ENCODE peak calls at places on chromosomes 1 and 21, in four cellular contexts. N, B, Z and F are unnamed samples.

GRCh38 chr1:1406101-1406820 is 832 bp downstream of the MRPL20 start:
- DNase-seq in B (no peak), Z (no peak), N (no peak), F (no peak)

GRCh38 chr1:61184035-61184713 is 101.8 kb downstream of the NFIA start:
- DNase-seq in B (peak), N (peak), Z (peak), F (peak)

GRCh38 chr1:201465698-201466290 is 3.2 kb downstream of the PHLDA3 start:
- DNase-seq in N (no peak), B (no peak), Z (no peak), F (no peak)

GRCh38 chr1:10696977-10697376 is 99.5 kb downstream of the CASZ1 start:
- DNase-seq in Z (no peak), B (no peak), N (peak), F (no peak)

GRCh38 chr1:47207811-47208373 is 18.1 kb upstream of the PDZK1IP1 start:
- DNase-seq in N (peak), B (no peak), Z (peak), F (no peak)

GRCh38 chr1:39896909-39897685 is 4.6 kb downstream of the MYCL start:
- DNase-seq in B (no peak), Z (no peak), N (peak), F (peak)

GRCh38 chr1:177328251-177328650 is 157.5 kb downstream of the BRINP2 start:
- DNase-seq in B (no peak), N (peak), Z (peak), F (no peak)

GRCh38 chr1:184387069-184387870 is 441 bp downstream of the C1orf21 start:
- DNase-seq in B (peak), N (peak), Z (peak), F (peak)

GRCh38 chr21:45891388-45892155 is 90.0 kb upstream of the COL6A1 start:
- DNase-seq in B (no peak), Z (no peak), N (no peak), F (no peak)

GRCh38 chr1:169110265-169110664 is 3.8 kb downstream of the ATP1B1 start:
- DNase-seq in N (no peak), Z (no peak), B (no peak), F (no peak)

GRCh38 chr1:151811181-151811580 is 6.0 kb upstream of the LINGO4 start:
- DNase-seq in N (no peak), B (no peak), Z (no peak), F (no peak)

GRCh38 chr21:42633858-42634257 is 19.6 kb upstream of the PDE9A start:
- DNase-seq in B (peak), Z (no peak), N (no peak), F (no peak)

GRCh38 chr1:234478481-234479309 is at the start of gene TARBP1:
- DNase-seq in N (peak), B (peak), Z (peak), F (peak)

GRCh38 chr1:154324669-154325582 is at the start of gene ATP8B2:
- DNase-seq in Z (peak), N (peak), B (peak), F (peak)

GRCh38 chr1:94284481-94284880 is 47.1 kb upstream of the ARHGAP29 start:
- DNase-seq in Z (no peak), N (peak), B (no peak), F (peak)

GRCh38 chr1:246569248-246570238 is 3.3 kb downstream of the CNST start:
- DNase-seq in B (no peak), N (no peak), Z (peak), F (no peak)

DNA sequence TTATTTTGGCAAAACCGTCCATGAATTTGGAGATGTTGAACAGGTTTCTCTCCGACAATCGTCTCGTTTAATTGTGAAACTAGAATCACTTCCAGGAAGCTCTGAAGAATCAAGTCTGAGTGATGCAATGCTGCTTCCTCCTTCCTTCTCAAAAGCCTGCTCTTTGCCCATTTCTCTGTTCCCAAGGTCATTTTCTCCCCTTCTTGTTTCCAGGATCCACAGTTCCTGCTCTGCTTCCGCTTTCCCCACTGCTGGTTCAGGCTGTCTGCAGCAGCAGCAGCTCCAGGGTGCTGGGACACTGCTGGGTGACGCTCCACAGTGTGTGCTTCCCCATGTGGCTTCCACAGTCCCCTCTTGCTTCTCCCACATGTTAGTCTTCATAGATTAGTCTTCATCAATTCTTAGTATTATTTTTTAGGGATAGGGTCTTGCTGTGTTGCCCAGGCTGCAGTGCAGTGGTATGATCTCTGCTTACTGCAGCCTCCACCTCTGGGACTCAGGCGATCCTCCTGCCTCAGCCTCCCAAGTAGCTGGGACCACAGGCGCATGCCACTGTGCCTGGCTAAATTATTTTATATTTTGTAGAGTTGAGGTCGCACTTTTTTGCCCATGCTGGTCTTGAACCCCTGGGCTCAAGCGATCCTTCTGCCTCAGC is 156.2 kb downstream of the DYRK1A start:
- DNase-seq in B (no peak), N (no peak), Z (no peak), F (no peak)
- H3K4me3 ChIP-seq in B (no peak), N (no peak), Z (no peak), F (no peak)

GRCh38 chr1:115467790-115468189 is 129.7 kb upstream of the NGF start:
- DNase-seq in Z (no peak), B (no peak), N (no peak), F (no peak)

GRCh38 chr1:115465802-115466363 is 127.8 kb upstream of the NGF start:
- DNase-seq in Z (no peak), N (no peak), B (no peak), F (no peak)

GRCh38 chr1:115467196-115467595 is 129.1 kb upstream of the NGF start:
- DNase-seq in N (no peak), B (no peak), Z (no peak), F (no peak)

GRCh38 chr1:115463347-115463746 is 125.3 kb upstream of the NGF start:
- DNase-seq in B (no peak), Z (peak), N (no peak), F (no peak)

DNA sequence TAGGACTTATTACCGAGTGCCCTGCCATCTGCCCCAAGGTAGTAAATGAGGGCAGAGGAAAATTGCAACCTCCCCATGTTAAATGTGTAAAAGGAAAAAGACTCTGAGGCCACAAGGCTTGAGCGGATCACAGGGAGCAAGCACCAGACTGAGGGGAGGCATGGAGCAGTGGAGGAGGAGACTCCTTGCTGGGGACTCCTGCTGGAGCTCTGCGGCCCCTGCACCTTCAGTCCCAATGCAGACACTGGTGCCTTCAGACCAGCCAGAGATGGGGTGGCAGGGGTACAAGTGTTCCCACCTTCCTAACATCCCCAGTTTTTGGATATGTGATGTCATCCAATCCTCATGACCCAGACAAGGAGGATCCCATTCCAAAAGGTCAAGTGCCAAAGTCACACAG is 128.4 kb upstream of the NGF start:
- DNase-seq in N (no peak), B (no peak), Z (no peak), F (no peak)
- TF ChIP-seq CTCF in N (no peak), B (no peak), Z (no peak), F (peak)

GRCh38 chr1:13564073-13564472 is 19.6 kb upstream of the PDPN start:
- DNase-seq in B (no peak), N (no peak), Z (no peak), F (no peak)
- H3K4me3 ChIP-seq in B (no peak), N (no peak), Z (no peak), F (no peak)

DNA sequence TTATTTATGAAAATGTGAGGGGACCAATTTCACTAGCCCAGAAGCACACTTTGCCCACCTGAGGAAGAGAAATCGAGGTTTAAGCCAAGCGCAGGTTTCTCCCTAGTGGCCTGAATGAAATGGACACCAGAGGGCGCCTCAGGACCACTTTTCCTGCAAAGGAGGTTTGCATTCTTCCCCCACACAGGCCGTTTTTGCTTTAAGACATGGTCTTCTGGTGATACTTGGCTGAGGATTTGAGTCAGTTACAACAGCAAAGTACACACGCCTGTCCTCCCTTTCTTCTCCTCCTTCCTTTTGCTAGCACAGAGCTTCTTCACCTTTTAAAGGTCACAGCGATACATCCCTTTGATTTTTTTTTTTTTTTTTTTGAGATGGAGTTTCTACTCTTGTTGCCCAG is 5.4 kb downstream of the PLA2G2E start:
- DNase-seq in B (peak), Z (peak), N (peak), F (peak)
- TF ChIP-seq CTCF in B (peak), Z (peak), N (peak), F (peak)

DNA sequence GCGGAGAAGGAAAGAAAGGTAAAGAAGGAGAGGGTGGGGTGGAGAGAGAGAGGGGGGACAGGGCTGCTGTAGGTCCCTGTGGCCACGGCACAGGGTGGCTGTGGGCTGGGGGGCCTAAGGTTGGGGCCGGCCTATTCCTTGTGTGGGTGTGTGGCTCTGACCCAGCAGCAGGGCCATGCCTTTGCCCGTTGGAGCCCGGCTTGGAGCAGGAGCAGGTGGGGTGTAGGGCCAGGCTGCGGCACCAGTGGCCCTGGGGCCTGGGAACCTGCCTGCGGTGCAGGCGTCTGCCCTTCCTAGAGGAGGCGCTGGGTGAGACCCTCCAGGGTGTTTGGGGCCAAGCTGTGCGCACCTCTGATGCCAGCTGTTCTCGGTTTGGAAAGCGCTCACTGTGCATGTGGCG is 19.7 kb upstream of the SUMO3 start:
- DNase-seq in B (no peak), Z (no peak), N (no peak), F (no peak)
- H3K4me3 ChIP-seq in B (no peak), Z (no peak), N (no peak), F (no peak)

GRCh38 chr1:181499825-181500224 is 16.5 kb downstream of the CACNA1E start:
- DNase-seq in B (no peak), N (no peak), Z (no peak), F (no peak)

GRCh38 chr1:181496759-181497158 is 13.4 kb downstream of the CACNA1E start:
- DNase-seq in N (no peak), B (no peak), Z (no peak), F (no peak)

GRCh38 chr1:181501612-181502011 is 18.3 kb downstream of the CACNA1E start:
- DNase-seq in B (no peak), N (no peak), Z (no peak), F (no peak)

GRCh38 chr1:181493885-181494284 is 10.6 kb downstream of the CACNA1E start:
- DNase-seq in N (no peak), Z (no peak), B (no peak), F (no peak)

DNA sequence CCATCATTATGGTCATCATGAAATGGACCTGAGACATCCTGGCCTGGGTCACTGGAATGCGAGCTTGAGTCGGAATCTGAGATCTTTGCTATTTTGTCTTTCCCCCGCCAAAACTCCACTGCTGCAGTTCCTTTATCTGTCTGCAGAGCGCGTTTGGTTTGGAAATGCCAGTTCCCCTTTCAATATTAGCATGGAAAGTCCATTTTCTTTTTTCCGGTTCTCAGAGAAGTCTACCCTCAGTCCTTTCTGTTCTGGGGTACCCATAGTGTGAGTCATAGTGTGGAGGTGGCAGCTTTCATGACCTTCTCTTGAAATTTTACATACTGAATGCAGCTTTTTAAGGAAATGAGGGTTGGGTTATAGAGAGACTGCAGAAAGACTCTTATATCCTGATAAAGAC is 14.6 kb downstream of the CACNA1E start:
- DNase-seq in Z (no peak), N (no peak), B (no peak), F (no peak)
- TF ChIP-seq CTCF in Z (no peak), N (no peak), B (no peak), F (no peak)